ENCODE peak calls at places on chromosomes 16 and 17, in six cellular contexts. One of them, this sample, is unnamed.

GRCh38 chr17:19728114-19728495 is 11.7 kb upstream of the SLC47A2 start:
- DNase-seq in MM.1S: no peak
- DNase-seq in NCI-H774: peak; percentile 60
- DNase-seq in prostate gland: peak; percentile 88
- DNase-seq in activated T-helper 1 cell treated with Interleukin-2 at 50 U/mL for 16 hours: no peak
- DNase-seq in left ventricle myocardium inferior: peak; percentile 88
- DNase-seq in this sample: peak; percentile 52

GRCh38 chr16:8908779-8909468 is 26.8 kb downstream of the LITAFD start:
- DNase-seq in left ventricle myocardium inferior: no peak
- DNase-seq in prostate gland: no peak
- DNase-seq in NCI-H774: no peak
- DNase-seq in activated T-helper 1 cell treated with Interleukin-2 at 50 U/mL for 16 hours: no peak
- DNase-seq in MM.1S: peak; percentile 14
- DNase-seq in this sample: peak; percentile 86

GRCh38 chr16:10608687-10609409 is 28.4 kb upstream of the EMP2 start:
- DNase-seq in activated T-helper 1 cell treated with Interleukin-2 at 50 U/mL for 16 hours: no peak
- DNase-seq in NCI-H774: no peak
- DNase-seq in prostate gland: no peak
- DNase-seq in MM.1S: no peak
- DNase-seq in left ventricle myocardium inferior: peak; percentile 29
- DNase-seq in this sample: no peak

GRCh38 chr16:9360075-9360474 is 268.6 kb downstream of the HAPSTR1 start:
- DNase-seq in prostate gland: no peak
- DNase-seq in left ventricle myocardium inferior: no peak
- DNase-seq in activated T-helper 1 cell treated with Interleukin-2 at 50 U/mL for 16 hours: no peak
- DNase-seq in NCI-H774: no peak
- DNase-seq in MM.1S: no peak
- DNase-seq in this sample: no peak

GRCh38 chr16:64865037-64865696 is 256.7 kb downstream of the CDH11 start:
- DNase-seq in prostate gland: no peak
- DNase-seq in MM.1S: no peak
- DNase-seq in activated T-helper 1 cell treated with Interleukin-2 at 50 U/mL for 16 hours: no peak
- DNase-seq in left ventricle myocardium inferior: no peak
- DNase-seq in NCI-H774: no peak
- DNase-seq in this sample: no peak

GRCh38 chr17:60495260-60495659 is 30.8 kb downstream of the APPBP2 start:
- DNase-seq in prostate gland: no peak
- DNase-seq in NCI-H774: no peak
- DNase-seq in left ventricle myocardium inferior: no peak
- DNase-seq in activated T-helper 1 cell treated with Interleukin-2 at 50 U/mL for 16 hours: no peak
- DNase-seq in MM.1S: no peak
- DNase-seq in this sample: no peak

GRCh38 chr17:82534401-82534812 is 14.9 kb downstream of the FOXK2 start:
- DNase-seq in NCI-H774: no peak
- DNase-seq in prostate gland: peak; percentile 33
- DNase-seq in activated T-helper 1 cell treated with Interleukin-2 at 50 U/mL for 16 hours: no peak
- DNase-seq in MM.1S: no peak
- DNase-seq in left ventricle myocardium inferior: no peak
- DNase-seq in this sample: no peak

GRCh38 chr16:84973776-84974523 is 37.4 kb downstream of the ZDHHC7 start:
- DNase-seq in NCI-H774: no peak
- DNase-seq in left ventricle myocardium inferior: no peak
- DNase-seq in prostate gland: no peak
- DNase-seq in activated T-helper 1 cell treated with Interleukin-2 at 50 U/mL for 16 hours: no peak
- DNase-seq in MM.1S: no peak
- DNase-seq in this sample: no peak

GRCh38 chr17:50148226-50149098 is 2.0 kb downstream of the PPP1R9B start:
- DNase-seq in left ventricle myocardium inferior: peak; percentile 53
- DNase-seq in prostate gland: peak; percentile 83
- DNase-seq in activated T-helper 1 cell treated with Interleukin-2 at 50 U/mL for 16 hours: peak; percentile 48
- DNase-seq in NCI-H774: no peak
- DNase-seq in MM.1S: peak; percentile 64
- DNase-seq in this sample: no peak

GRCh38 chr16:6828690-6829089 is 504.0 kb upstream of the RBFOX1 start:
- DNase-seq in activated T-helper 1 cell treated with Interleukin-2 at 50 U/mL for 16 hours: no peak
- DNase-seq in MM.1S: no peak
- DNase-seq in prostate gland: no peak
- DNase-seq in NCI-H774: no peak
- DNase-seq in left ventricle myocardium inferior: no peak
- DNase-seq in this sample: no peak

GRCh38 chr16:57185446-57185944 is 344 bp downstream of the PSME3IP1 start:
- DNase-seq in MM.1S: no peak
- DNase-seq in activated T-helper 1 cell treated with Interleukin-2 at 50 U/mL for 16 hours: peak; percentile 13
- DNase-seq in NCI-H774: no peak
- DNase-seq in left ventricle myocardium inferior: peak; percentile 40
- DNase-seq in prostate gland: peak; percentile 30
- DNase-seq in this sample: peak; percentile 67

GRCh38 chr16:24070851-24071250 is 185.3 kb upstream of the CACNG3 start:
- DNase-seq in prostate gland: no peak
- DNase-seq in MM.1S: peak; percentile 50
- DNase-seq in NCI-H774: no peak
- DNase-seq in activated T-helper 1 cell treated with Interleukin-2 at 50 U/mL for 16 hours: no peak
- DNase-seq in left ventricle myocardium inferior: no peak
- DNase-seq in this sample: no peak

GRCh38 chr17:78462148-78462547 is 83.7 kb downstream of the PGS1 start:
- DNase-seq in NCI-H774: no peak
- DNase-seq in left ventricle myocardium inferior: no peak
- DNase-seq in activated T-helper 1 cell treated with Interleukin-2 at 50 U/mL for 16 hours: no peak
- DNase-seq in MM.1S: no peak
- DNase-seq in prostate gland: no peak
- DNase-seq in this sample: no peak

GRCh38 chr16:24775455-24775854 is 46.0 kb downstream of the TNRC6A start:
- DNase-seq in MM.1S: no peak
- DNase-seq in activated T-helper 1 cell treated with Interleukin-2 at 50 U/mL for 16 hours: no peak
- DNase-seq in left ventricle myocardium inferior: no peak
- DNase-seq in NCI-H774: no peak
- DNase-seq in prostate gland: peak; percentile 81
- DNase-seq in this sample: peak; percentile 58

GRCh38 chr16:11779074-11779473 is 18.0 kb downstream of the ZC3H7A start:
- DNase-seq in activated T-helper 1 cell treated with Interleukin-2 at 50 U/mL for 16 hours: no peak
- DNase-seq in prostate gland: no peak
- DNase-seq in MM.1S: no peak
- DNase-seq in NCI-H774: no peak
- DNase-seq in left ventricle myocardium inferior: no peak
- DNase-seq in this sample: no peak

GRCh38 chr16:77610496-77610895 is 111.8 kb upstream of the NUDT7 start:
- DNase-seq in activated T-helper 1 cell treated with Interleukin-2 at 50 U/mL for 16 hours: no peak
- DNase-seq in MM.1S: no peak
- DNase-seq in left ventricle myocardium inferior: no peak
- DNase-seq in prostate gland: no peak
- DNase-seq in NCI-H774: no peak
- DNase-seq in this sample: no peak